ENCODE peak calls at places on chromosomes 1 and 21, in five cellular contexts. E, Z, L, C and I are unnamed samples.
A peak's percentile ranks its signal among the peaks of the same experiment; 100 is the strongest.

GRCh38 chr1:38115251-38115650 is 68.7 kb upstream of the POU3F1 start:
- DNase-seq in E (no peak), L (no peak), C (no peak), Z (no peak), I (no peak)

GRCh38 chr1:65958561-65959350 is 166.1 kb downstream of the PDE4B start:
- DNase-seq in C (peak; percentile 68), Z (peak; percentile 21), E (peak; percentile 47), L (peak; percentile 2), I (peak; percentile 68)

GRCh38 chr21:45800339-45801080 is 157.0 kb downstream of the PCBP3 start:
- DNase-seq in E (no peak), Z (no peak), L (no peak), C (no peak), I (no peak)

GRCh38 chr1:115815694-115816093 is 25.2 kb downstream of the NHLH2 start:
- DNase-seq in E (peak; percentile 44), Z (no peak), C (no peak), L (no peak), I (no peak)

GRCh38 chr1:17630048-17630830 is 90.7 kb downstream of the ARHGEF10L start:
- DNase-seq in Z (no peak), E (no peak), L (no peak), C (peak; percentile 79), I (no peak)

GRCh38 chr1:216057080-216057479 is 366.2 kb downstream of the USH2A start:
- DNase-seq in E (no peak), C (no peak), Z (no peak), L (no peak), I (no peak)

GRCh38 chr1:75615664-75616435 is 4.9 kb upstream of the SLC44A5 start:
- DNase-seq in E (peak; percentile 14), Z (no peak), L (no peak), C (peak; percentile 19), I (peak; percentile 45)

GRCh38 chr1:47844556-47844950 is 152.6 kb downstream of the TRABD2B start:
- DNase-seq in L (no peak), C (no peak), E (no peak), Z (no peak), I (no peak)

GRCh38 chr1:76337777-76338176 is 263.2 kb downstream of the ST6GALNAC3 start:
- DNase-seq in C (no peak), Z (no peak), E (no peak), L (no peak), I (no peak)

GRCh38 chr1:178632619-178633018 is 92.4 kb upstream of the RALGPS2 start:
- DNase-seq in C (peak; percentile 82), E (peak; percentile 81), Z (no peak), L (no peak), I (peak; percentile 86)

GRCh38 chr21:36799869-36800268 is 101.0 kb downstream of the SIM2 start:
- DNase-seq in C (no peak), L (no peak), Z (no peak), E (no peak), I (no peak)

GRCh38 chr1:38464071-38464661 is 395.4 kb downstream of the RRAGC start:
- DNase-seq in Z (no peak), E (no peak), L (no peak), C (no peak), I (no peak)

GRCh38 chr1:101284021-101284420 is 47.2 kb downstream of the S1PR1 start:
- DNase-seq in L (peak; percentile 46), C (no peak), Z (no peak), E (no peak), I (no peak)

GRCh38 chr1:3215198-3216045 is 146.4 kb downstream of the PRDM16 start:
- DNase-seq in C (no peak), Z (no peak), E (no peak), L (no peak), I (no peak)

GRCh38 chr1:48190893-48191292 is 31.6 kb upstream of the SLC5A9 start:
- DNase-seq in E (no peak), C (no peak), Z (no peak), L (no peak), I (no peak)

GRCh38 chr21:40853956-40854688 is 7.2 kb upstream of the DSCAM start:
- DNase-seq in Z (no peak), E (no peak), C (no peak), L (no peak), I (no peak)

GRCh38 chr1:8825985-8826481 is 8.6 kb upstream of the RERE start:
- DNase-seq in E (peak; percentile 58), L (no peak), C (peak; percentile 62), Z (no peak), I (peak; percentile 78)

GRCh38 chr1:162663589-162664030 is 31.3 kb downstream of the DDR2 start:
- DNase-seq in E (peak; percentile 84), C (peak; percentile 93), L (no peak), Z (no peak), I (peak; percentile 78)

GRCh38 chr1:235511470-235512240 is 7.4 kb upstream of the B3GALNT2 start:
- DNase-seq in Z (no peak), E (peak; percentile 40), L (no peak), C (no peak), I (no peak)

GRCh38 chr1:41327383-41327999 is 33.7 kb upstream of the FOXO6 start:
- DNase-seq in C (no peak), E (no peak), L (no peak), Z (no peak), I (no peak)

GRCh38 chr1:30879126-30879786 is 29.3 kb downstream of the SDC3 start:
- DNase-seq in C (no peak), L (no peak), Z (no peak), E (peak; percentile 53), I (peak; percentile 25)

GRCh38 chr1:57270926-57271698 is 152.7 kb downstream of the DAB1 start:
- DNase-seq in E (no peak), C (no peak), Z (no peak), L (no peak), I (no peak)